ENCODE peak calls at places on chromosome 1, in eight cellular contexts. G is stimulated activated CD8-positive, alpha-beta memory T cell treated with anti-CD3 and anti-CD28 coated beads, Interleukin-15, amount 100 ng/mL, for 4 hours; J is OCI-LY7; S is HAP-1; N is HFF-Myc; M is NCI-H1092 treated with DMSO at 0.1 percent for 48 hours; W is WERI-Rb-1; I is pancreas. C is an unnamed sample.

GRCh38 chr1:202279806-202280205 is 61.9 kb downstream of the UBE2T start:
- DNase-seq in G (no peak), J (no peak), S (no peak), N (no peak), M (no peak), W (no peak), I (no peak), C (no peak)

GRCh38 chr1:185560760-185561159 is 173.4 kb upstream of the HMCN1 start:
- DNase-seq in G (no peak), J (no peak), S (no peak), N (no peak), M (no peak), W (no peak), I (no peak), C (no peak)

GRCh38 chr1:204647114-204647804 is 38.3 kb downstream of the LRRN2 start:
- DNase-seq in G (no peak), J (peak), S (peak), N (peak), M (no peak), W (no peak), I (no peak), C (no peak)

GRCh38 chr1:95068956-95069710 is 3.6 kb downstream of the ALG14 start:
- DNase-seq in G (no peak), J (no peak), S (no peak), N (no peak), M (no peak), W (no peak), I (no peak), C (no peak)

GRCh38 chr1:53574621-53575020 is 115.4 kb downstream of the DMRTB1 start:
- DNase-seq in G (no peak), J (no peak), S (no peak), N (no peak), M (no peak), W (peak), I (no peak), C (no peak)

GRCh38 chr1:216531308-216532239 is 108.3 kb upstream of the USH2A start:
- DNase-seq in G (no peak), J (no peak), S (no peak), N (no peak), M (peak), W (no peak), I (no peak), C (no peak)

GRCh38 chr1:25700124-25700523 is 83.5 kb downstream of the MAN1C1 start:
- DNase-seq in G (no peak), J (no peak), S (no peak), N (no peak), M (peak), W (no peak), I (no peak), C (no peak)

GRCh38 chr1:219433471-219434131 is 179.3 kb downstream of the ZC3H11B start:
- DNase-seq in G (no peak), J (no peak), S (no peak), N (no peak), M (no peak), W (no peak), I (no peak), C (no peak)

GRCh38 chr1:236361909-236362590 is 32.0 kb upstream of the EDARADD start:
- DNase-seq in G (no peak), J (no peak), S (no peak), N (no peak), M (no peak), W (no peak), I (no peak), C (no peak)

GRCh38 chr1:43149889-43150288 is 22.2 kb downstream of the EBNA1BP2 start:
- DNase-seq in G (no peak), J (no peak), S (no peak), N (no peak), M (no peak), W (no peak), I (no peak), C (no peak)

GRCh38 chr1:151165281-151165737 is 393 bp downstream of the LYSMD1 start:
- DNase-seq in G (no peak), J (no peak), S (peak), N (no peak), M (peak), W (peak), I (peak), C (no peak)

GRCh38 chr1:12184008-12184681 is 17.4 kb downstream of the TNFRSF1B start:
- DNase-seq in G (no peak), J (no peak), S (peak), N (no peak), M (no peak), W (no peak), I (no peak), C (peak)

GRCh38 chr1:245825128-245825901 is 670.5 kb downstream of the KIF26B start:
- DNase-seq in G (no peak), J (no peak), S (no peak), N (no peak), M (no peak), W (no peak), I (no peak), C (no peak)

GRCh38 chr1:187624812-187625542 is 796.2 kb downstream of the PLA2G4A start:
- DNase-seq in G (no peak), J (no peak), S (peak), N (no peak), M (no peak), W (no peak), I (no peak), C (no peak)

GRCh38 chr1:170309389-170310013 is 163.7 kb downstream of the NTMT2 start:
- DNase-seq in G (no peak), J (no peak), S (no peak), N (peak), M (no peak), W (no peak), I (no peak), C (no peak)

GRCh38 chr1:100391675-100392074 is 39.4 kb downstream of the CDC14A start:
- DNase-seq in G (no peak), J (no peak), S (no peak), N (no peak), M (no peak), W (no peak), I (no peak), C (no peak)

GRCh38 chr1:8510041-8510823 is 192.3 kb downstream of the SLC45A1 start:
- DNase-seq in G (peak), J (peak), S (no peak), N (no peak), M (no peak), W (no peak), I (no peak), C (no peak)

GRCh38 chr1:228555074-228555989 is 68.2 kb downstream of the RNF187 start:
- DNase-seq in G (no peak), J (peak), S (no peak), N (no peak), M (peak), W (peak), I (no peak), C (no peak)

GRCh38 chr1:228988655-228989054 is 253.4 kb downstream of the RHOU start:
- DNase-seq in G (no peak), J (no peak), S (no peak), N (no peak), M (no peak), W (no peak), I (no peak), C (no peak)

GRCh38 chr1:208595745-208596144 is 351.6 kb upstream of the PLXNA2 start:
- DNase-seq in G (no peak), J (no peak), S (no peak), N (peak), M (no peak), W (no peak), I (no peak), C (no peak)

GRCh38 chr1:147892216-147892615 is 10.4 kb upstream of the GJA8 start:
- DNase-seq in G (no peak), J (peak), S (peak), N (no peak), M (no peak), W (peak), I (no peak), C (no peak)

GRCh38 chr1:158121604-158122254 is 59.0 kb upstream of the CD1D start:
- DNase-seq in G (no peak), J (peak), S (peak), N (no peak), M (peak), W (peak), I (no peak), C (no peak)

GRCh38 chr1:5973771-5974170 is 18.5 kb downstream of the NPHP4 start:
- DNase-seq in G (no peak), J (no peak), S (no peak), N (no peak), M (no peak), W (no peak), I (no peak), C (no peak)

GRCh38 chr1:187691439-187691838 is 862.7 kb downstream of the PLA2G4A start:
- DNase-seq in G (no peak), J (no peak), S (no peak), N (peak), M (no peak), W (no peak), I (no peak), C (no peak)

GRCh38 chr1:36134805-36135339 is 9.8 kb upstream of the COL8A2 start:
- DNase-seq in G (no peak), J (peak), S (peak), N (no peak), M (peak), W (peak), I (no peak), C (no peak)

GRCh38 chr1:116115476-116115875 is 4.3 kb downstream of the MAB21L3 start:
- DNase-seq in G (no peak), J (no peak), S (no peak), N (no peak), M (no peak), W (no peak), I (no peak), C (no peak)

GRCh38 chr1:202991112-202991511 is 16.1 kb upstream of the TMEM183A start:
- DNase-seq in G (no peak), J (no peak), S (no peak), N (no peak), M (no peak), W (no peak), I (no peak), C (no peak)